ENCODE peak calls at places on chromosome 10, in seven cellular contexts. One of them, this sample, is unnamed.

GRCh38 chr10:113056030-113056429 is 106.0 kb downstream of the TCF7L2 start:
- DNase-seq in colonic mucosa: no peak
- DNase-seq in glutamatergic neuron: no peak
- DNase-seq in cardiac fibroblast: no peak
- DNase-seq in type B pancreatic cell: no peak
- DNase-seq in pancreas: no peak
- DNase-seq in fibroblast of the aortic adventitia: no peak
- DNase-seq in this sample: no peak

GRCh38 chr10:99659031-99659867 is at the start of gene ENTPD7:
- DNase-seq in pancreas: peak
- DNase-seq in type B pancreatic cell: peak
- DNase-seq in glutamatergic neuron: peak
- DNase-seq in colonic mucosa: peak
- DNase-seq in cardiac fibroblast: peak
- DNase-seq in fibroblast of the aortic adventitia: peak
- DNase-seq in this sample: peak

GRCh38 chr10:48444861-48445841 is 138.7 kb downstream of the MAPK8 start:
- DNase-seq in type B pancreatic cell: peak
- DNase-seq in fibroblast of the aortic adventitia: no peak
- DNase-seq in colonic mucosa: no peak
- DNase-seq in glutamatergic neuron: peak
- DNase-seq in pancreas: no peak
- DNase-seq in cardiac fibroblast: peak
- DNase-seq in this sample: peak

GRCh38 chr10:12943425-12943824 is 58.1 kb downstream of the CCDC3 start:
- DNase-seq in type B pancreatic cell: peak
- DNase-seq in colonic mucosa: no peak
- DNase-seq in fibroblast of the aortic adventitia: no peak
- DNase-seq in glutamatergic neuron: no peak
- DNase-seq in cardiac fibroblast: no peak
- DNase-seq in pancreas: no peak
- DNase-seq in this sample: no peak

GRCh38 chr10:3426190-3426845 is 253.7 kb upstream of the PITRM1 start:
- DNase-seq in glutamatergic neuron: no peak
- DNase-seq in fibroblast of the aortic adventitia: peak
- DNase-seq in colonic mucosa: peak
- DNase-seq in cardiac fibroblast: peak
- DNase-seq in pancreas: no peak
- DNase-seq in type B pancreatic cell: no peak
- DNase-seq in this sample: no peak

GRCh38 chr10:113704637-113705343 is 25.1 kb downstream of the CASP7 start:
- DNase-seq in fibroblast of the aortic adventitia: peak
- DNase-seq in colonic mucosa: peak
- DNase-seq in pancreas: no peak
- DNase-seq in glutamatergic neuron: peak
- DNase-seq in cardiac fibroblast: peak
- DNase-seq in type B pancreatic cell: no peak
- DNase-seq in this sample: peak

GRCh38 chr10:71090330-71090729 is 122.0 kb upstream of the UNC5B start:
- DNase-seq in fibroblast of the aortic adventitia: no peak
- DNase-seq in pancreas: no peak
- DNase-seq in colonic mucosa: peak
- DNase-seq in glutamatergic neuron: no peak
- DNase-seq in cardiac fibroblast: no peak
- DNase-seq in type B pancreatic cell: peak
- DNase-seq in this sample: peak

GRCh38 chr10:44402465-44403205 is 17.7 kb upstream of the CXCL12 start:
- DNase-seq in cardiac fibroblast: no peak
- DNase-seq in glutamatergic neuron: no peak
- DNase-seq in type B pancreatic cell: no peak
- DNase-seq in colonic mucosa: no peak
- DNase-seq in fibroblast of the aortic adventitia: no peak
- DNase-seq in pancreas: no peak
- DNase-seq in this sample: no peak

GRCh38 chr10:3749597-3750351 is 35.2 kb downstream of the KLF6 start:
- DNase-seq in glutamatergic neuron: peak
- DNase-seq in cardiac fibroblast: peak
- DNase-seq in type B pancreatic cell: no peak
- DNase-seq in colonic mucosa: no peak
- DNase-seq in fibroblast of the aortic adventitia: peak
- DNase-seq in pancreas: no peak
- DNase-seq in this sample: peak

GRCh38 chr10:126712681-126713080 is 42.2 kb upstream of the C10orf90 start:
- DNase-seq in glutamatergic neuron: no peak
- DNase-seq in pancreas: no peak
- DNase-seq in cardiac fibroblast: no peak
- DNase-seq in type B pancreatic cell: no peak
- DNase-seq in fibroblast of the aortic adventitia: no peak
- DNase-seq in colonic mucosa: no peak
- DNase-seq in this sample: no peak

GRCh38 chr10:3538850-3539531 is 246.0 kb downstream of the KLF6 start:
- DNase-seq in fibroblast of the aortic adventitia: peak
- DNase-seq in type B pancreatic cell: no peak
- DNase-seq in colonic mucosa: no peak
- DNase-seq in pancreas: no peak
- DNase-seq in glutamatergic neuron: no peak
- DNase-seq in cardiac fibroblast: peak
- DNase-seq in this sample: no peak

GRCh38 chr10:21424511-21424910 is 101.0 kb downstream of the SKIDA1 start:
- DNase-seq in pancreas: no peak
- DNase-seq in glutamatergic neuron: no peak
- DNase-seq in type B pancreatic cell: no peak
- DNase-seq in fibroblast of the aortic adventitia: peak
- DNase-seq in colonic mucosa: no peak
- DNase-seq in cardiac fibroblast: peak
- DNase-seq in this sample: no peak

GRCh38 chr10:30048768-30049507 is 10.4 kb downstream of the JCAD start:
- DNase-seq in pancreas: no peak
- DNase-seq in glutamatergic neuron: no peak
- DNase-seq in type B pancreatic cell: no peak
- DNase-seq in colonic mucosa: no peak
- DNase-seq in cardiac fibroblast: no peak
- DNase-seq in fibroblast of the aortic adventitia: no peak
- DNase-seq in this sample: no peak

GRCh38 chr10:86553213-86553612 is 31.6 kb upstream of the WAPL start:
- DNase-seq in pancreas: no peak
- DNase-seq in colonic mucosa: no peak
- DNase-seq in cardiac fibroblast: no peak
- DNase-seq in fibroblast of the aortic adventitia: no peak
- DNase-seq in type B pancreatic cell: no peak
- DNase-seq in glutamatergic neuron: no peak
- DNase-seq in this sample: no peak

GRCh38 chr10:712089-712488 is 22.6 kb upstream of the DIP2C start:
- DNase-seq in glutamatergic neuron: no peak
- DNase-seq in fibroblast of the aortic adventitia: no peak
- DNase-seq in type B pancreatic cell: no peak
- DNase-seq in colonic mucosa: no peak
- DNase-seq in cardiac fibroblast: no peak
- DNase-seq in pancreas: no peak
- DNase-seq in this sample: no peak

GRCh38 chr10:717458-717857 is 28.0 kb upstream of the DIP2C start:
- DNase-seq in type B pancreatic cell: no peak
- DNase-seq in cardiac fibroblast: no peak
- DNase-seq in fibroblast of the aortic adventitia: no peak
- DNase-seq in pancreas: no peak
- DNase-seq in colonic mucosa: no peak
- DNase-seq in glutamatergic neuron: no peak
- DNase-seq in this sample: no peak

GRCh38 chr10:718143-718700 is 28.8 kb upstream of the DIP2C start:
- DNase-seq in pancreas: no peak
- DNase-seq in glutamatergic neuron: no peak
- DNase-seq in type B pancreatic cell: no peak
- DNase-seq in fibroblast of the aortic adventitia: no peak
- DNase-seq in colonic mucosa: no peak
- DNase-seq in cardiac fibroblast: peak
- DNase-seq in this sample: no peak

GRCh38 chr10:712575-712974 is 23.1 kb upstream of the DIP2C start:
- DNase-seq in type B pancreatic cell: no peak
- DNase-seq in fibroblast of the aortic adventitia: no peak
- DNase-seq in pancreas: no peak
- DNase-seq in cardiac fibroblast: peak
- DNase-seq in glutamatergic neuron: no peak
- DNase-seq in colonic mucosa: no peak
- DNase-seq in this sample: no peak

GRCh38 chr10:714214-714613 is 24.7 kb upstream of the DIP2C start:
- DNase-seq in type B pancreatic cell: no peak
- DNase-seq in glutamatergic neuron: no peak
- DNase-seq in fibroblast of the aortic adventitia: no peak
- DNase-seq in pancreas: no peak
- DNase-seq in colonic mucosa: no peak
- DNase-seq in cardiac fibroblast: no peak
- DNase-seq in this sample: no peak
- TF ChIP-seq CTCF in type B pancreatic cell: no peak
- TF ChIP-seq CTCF in glutamatergic neuron: no peak
- TF ChIP-seq CTCF in fibroblast of the aortic adventitia: no peak
- TF ChIP-seq CTCF in pancreas: no peak
- TF ChIP-seq CTCF in colonic mucosa: no peak
- TF ChIP-seq CTCF in cardiac fibroblast: no peak
- TF ChIP-seq CTCF in this sample: no peak

GRCh38 chr10:69968830-69969229 is 83.8 kb upstream of the MACROH2A2 start:
- DNase-seq in type B pancreatic cell: peak
- DNase-seq in colonic mucosa: no peak
- DNase-seq in fibroblast of the aortic adventitia: peak
- DNase-seq in cardiac fibroblast: peak
- DNase-seq in glutamatergic neuron: no peak
- DNase-seq in pancreas: no peak
- DNase-seq in this sample: peak
- TF ChIP-seq CTCF in type B pancreatic cell: peak
- TF ChIP-seq CTCF in colonic mucosa: no peak
- TF ChIP-seq CTCF in fibroblast of the aortic adventitia: peak
- TF ChIP-seq CTCF in cardiac fibroblast: peak
- TF ChIP-seq CTCF in glutamatergic neuron: no peak
- TF ChIP-seq CTCF in pancreas: no peak
- TF ChIP-seq CTCF in this sample: peak

GRCh38 chr10:104622175-104622574 is 18.9 kb upstream of the SORCS3 start:
- DNase-seq in fibroblast of the aortic adventitia: no peak
- DNase-seq in cardiac fibroblast: no peak
- DNase-seq in pancreas: no peak
- DNase-seq in type B pancreatic cell: no peak
- DNase-seq in glutamatergic neuron: no peak
- DNase-seq in colonic mucosa: no peak
- DNase-seq in this sample: no peak

GRCh38 chr10:104617831-104618230 is 23.3 kb upstream of the SORCS3 start:
- DNase-seq in colonic mucosa: no peak
- DNase-seq in fibroblast of the aortic adventitia: no peak
- DNase-seq in pancreas: no peak
- DNase-seq in cardiac fibroblast: no peak
- DNase-seq in type B pancreatic cell: no peak
- DNase-seq in glutamatergic neuron: no peak
- DNase-seq in this sample: no peak

DNA sequence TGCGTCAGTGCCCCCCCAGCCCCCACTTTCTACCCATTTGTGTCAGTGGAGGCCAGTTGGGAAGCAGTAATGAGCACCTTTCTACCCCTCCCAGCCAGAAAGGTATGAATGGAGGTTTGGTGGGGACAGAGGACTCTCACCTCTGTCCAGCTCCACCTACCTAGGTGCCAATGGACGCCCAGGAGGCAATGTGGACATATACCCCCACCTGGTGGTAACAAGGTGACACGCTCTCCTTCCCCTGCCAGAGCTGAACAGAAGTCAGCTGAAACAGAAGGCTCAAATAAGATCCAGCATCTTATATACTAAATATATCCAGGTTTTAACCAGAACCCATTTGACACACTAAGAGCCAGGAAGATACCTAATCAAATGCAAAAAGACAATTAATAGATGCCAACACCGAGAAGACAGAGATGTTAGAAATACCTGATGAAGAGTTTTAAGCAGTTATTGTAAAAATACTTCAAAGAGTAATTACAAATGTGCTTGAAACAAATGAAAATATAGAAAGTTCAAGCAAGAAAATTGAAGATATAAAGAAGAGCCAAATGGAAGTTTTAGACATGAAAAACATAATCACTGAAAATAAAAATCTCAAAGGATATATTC is 18.4 kb upstream of the SORCS3 start:
- DNase-seq in colonic mucosa: no peak
- DNase-seq in pancreas: no peak
- DNase-seq in glutamatergic neuron: peak
- DNase-seq in type B pancreatic cell: no peak
- DNase-seq in fibroblast of the aortic adventitia: no peak
- DNase-seq in cardiac fibroblast: no peak
- DNase-seq in this sample: peak
- TF ChIP-seq CTCF in colonic mucosa: no peak
- TF ChIP-seq CTCF in pancreas: no peak
- TF ChIP-seq CTCF in glutamatergic neuron: peak
- TF ChIP-seq CTCF in type B pancreatic cell: peak
- TF ChIP-seq CTCF in fibroblast of the aortic adventitia: peak
- TF ChIP-seq CTCF in cardiac fibroblast: peak
- TF ChIP-seq CTCF in this sample: peak

GRCh38 chr10:1069680-1070079 is 13.5 kb downstream of the WDR37 start:
- DNase-seq in type B pancreatic cell: no peak
- DNase-seq in cardiac fibroblast: no peak
- DNase-seq in fibroblast of the aortic adventitia: no peak
- DNase-seq in pancreas: no peak
- DNase-seq in glutamatergic neuron: no peak
- DNase-seq in colonic mucosa: no peak
- DNase-seq in this sample: no peak

GRCh38 chr10:1070939-1071338 is 14.8 kb downstream of the WDR37 start:
- DNase-seq in fibroblast of the aortic adventitia: peak
- DNase-seq in glutamatergic neuron: no peak
- DNase-seq in cardiac fibroblast: no peak
- DNase-seq in pancreas: no peak
- DNase-seq in colonic mucosa: no peak
- DNase-seq in type B pancreatic cell: no peak
- DNase-seq in this sample: no peak

GRCh38 chr10:1078668-1079067 is 22.5 kb downstream of the WDR37 start:
- DNase-seq in cardiac fibroblast: no peak
- DNase-seq in colonic mucosa: no peak
- DNase-seq in fibroblast of the aortic adventitia: no peak
- DNase-seq in glutamatergic neuron: no peak
- DNase-seq in type B pancreatic cell: no peak
- DNase-seq in pancreas: no peak
- DNase-seq in this sample: no peak

GRCh38 chr10:1074748-1075358 is 18.7 kb downstream of the WDR37 start:
- DNase-seq in cardiac fibroblast: peak
- DNase-seq in pancreas: no peak
- DNase-seq in colonic mucosa: no peak
- DNase-seq in fibroblast of the aortic adventitia: no peak
- DNase-seq in glutamatergic neuron: no peak
- DNase-seq in type B pancreatic cell: no peak
- DNase-seq in this sample: no peak

DNA sequence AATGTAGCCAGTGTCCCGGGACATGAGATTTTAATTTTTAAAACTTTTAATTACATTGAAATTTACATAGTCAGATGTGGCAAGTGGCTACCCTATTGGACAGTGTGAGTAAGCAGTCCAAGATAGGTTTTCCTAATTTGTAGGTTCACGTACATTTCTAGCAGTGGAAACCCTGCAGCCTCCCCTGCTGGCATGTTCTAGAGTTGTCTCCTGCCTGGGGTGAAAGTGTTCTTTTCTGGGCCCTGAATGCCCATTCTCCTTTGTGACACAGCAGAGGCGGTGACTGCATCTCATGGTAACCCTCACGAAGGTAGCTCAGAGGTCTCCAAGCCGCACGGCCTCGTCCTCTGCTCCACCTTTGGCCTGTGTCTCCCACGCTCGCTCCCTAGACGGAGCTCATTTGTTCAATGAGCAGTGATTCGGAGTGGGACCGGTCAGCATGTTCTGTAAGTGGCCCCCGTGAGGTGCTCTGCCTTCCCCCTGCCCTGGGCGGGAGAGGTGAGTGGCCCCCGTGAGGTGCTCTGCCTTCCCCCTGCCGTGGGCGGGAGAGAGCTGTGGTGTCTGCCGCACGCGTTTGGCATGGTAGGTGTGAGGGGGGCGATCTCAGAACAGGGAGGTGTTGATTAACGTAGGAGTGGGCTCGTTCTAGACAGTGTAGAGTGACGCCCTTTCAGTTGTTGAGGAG is 18.0 kb downstream of the WDR37 start:
- DNase-seq in glutamatergic neuron: no peak
- DNase-seq in fibroblast of the aortic adventitia: no peak
- DNase-seq in cardiac fibroblast: no peak
- DNase-seq in type B pancreatic cell: no peak
- DNase-seq in pancreas: no peak
- DNase-seq in colonic mucosa: no peak
- DNase-seq in this sample: no peak
- TF ChIP-seq CTCF in glutamatergic neuron: no peak
- TF ChIP-seq CTCF in fibroblast of the aortic adventitia: no peak
- TF ChIP-seq CTCF in cardiac fibroblast: no peak
- TF ChIP-seq CTCF in type B pancreatic cell: no peak
- TF ChIP-seq CTCF in pancreas: no peak
- TF ChIP-seq CTCF in colonic mucosa: no peak
- TF ChIP-seq CTCF in this sample: peak